ENCODE peak calls at places on chromosomes 7 and 10, in six cellular contexts. N is astrocyte, B is amniotic stem cell, D is MG63, T is GM10248, M is ovary. H is an unnamed sample.

GRCh38 chr10:124409696-124410095 is 9.0 kb downstream of the OAT start:
- DNase-seq in N (no peak), B (no peak), D (no peak), T (no peak), M (no peak), H (no peak)

GRCh38 chr10:77111611-77112550 is 525.7 kb downstream of the KCNMA1 start:
- DNase-seq in N (peak; percentile 95), B (peak; percentile 17), D (peak; percentile 14), T (peak; percentile 44), M (no peak), H (peak; percentile 87)

GRCh38 chr7:149778696-149779501 is 5.5 kb upstream of the ZNF467 start:
- DNase-seq in N (no peak), B (no peak), D (no peak), T (no peak), M (peak; percentile 21), H (no peak)

GRCh38 chr10:32253300-32253699 is 93.7 kb downstream of the EPC1 start:
- DNase-seq in N (no peak), B (no peak), D (peak; percentile 36), T (no peak), M (no peak), H (no peak)

GRCh38 chr7:92652536-92652935 is 62.3 kb upstream of the FAM133B start:
- DNase-seq in N (no peak), B (no peak), D (no peak), T (no peak), M (no peak), H (no peak)

GRCh38 chr10:95244152-95244551 is 46.7 kb downstream of the PDLIM1 start:
- DNase-seq in N (no peak), B (no peak), D (no peak), T (no peak), M (no peak), H (no peak)

GRCh38 chr7:116443101-116443523 is 56.4 kb upstream of the CAV2 start:
- DNase-seq in N (peak; percentile 97), B (peak; percentile 85), D (no peak), T (no peak), M (no peak), H (peak; percentile 97)

GRCh38 chr7:95304990-95305389 is 19.3 kb downstream of the PON1 start:
- DNase-seq in N (no peak), B (no peak), D (no peak), T (no peak), M (no peak), H (no peak)

GRCh38 chr7:100157334-100158228 is 942 bp downstream of the TRAPPC14 start:
- DNase-seq in N (peak; percentile 22), B (no peak), D (peak; percentile 45), T (peak; percentile 41), M (no peak), H (peak; percentile 64)

GRCh38 chr10:33542747-33543505 is 208.5 kb upstream of the NRP1 start:
- DNase-seq in N (peak; percentile 14), B (no peak), D (no peak), T (no peak), M (no peak), H (peak; percentile 36)

GRCh38 chr10:70193391-70193844 is 23.1 kb upstream of the SAR1A start:
- DNase-seq in N (no peak), B (no peak), D (peak; percentile 55), T (no peak), M (no peak), H (no peak)

GRCh38 chr7:78149787-78150186 is 351.2 kb downstream of the PHTF2 start:
- DNase-seq in N (peak; percentile 89), B (no peak), D (no peak), T (no peak), M (no peak), H (peak; percentile 85)

GRCh38 chr7:143407296-143408246 is 1.1 kb downstream of the EPHA1 start:
- DNase-seq in N (no peak), B (no peak), D (no peak), T (no peak), M (no peak), H (no peak)

GRCh38 chr10:103552856-103553742 is 59.6 kb downstream of the NEURL1 start:
- DNase-seq in N (no peak), B (no peak), D (no peak), T (no peak), M (no peak), H (no peak)

GRCh38 chr10:34995925-34996324 is 94.2 kb downstream of the CUL2 start:
- DNase-seq in N (no peak), B (no peak), D (no peak), T (no peak), M (no peak), H (no peak)

GRCh38 chr7:90648834-90649233 is 52.7 kb downstream of the CDK14 start:
- DNase-seq in N (no peak), B (no peak), D (no peak), T (no peak), M (no peak), H (no peak)

GRCh38 chr10:24866615-24867583 is 85.5 kb downstream of the PRTFDC1 start:
- DNase-seq in N (peak; percentile 88), B (no peak), D (peak; percentile 61), T (no peak), M (peak; percentile 52), H (peak; percentile 87)

GRCh38 chr10:60877066-60877776 is 66.8 kb downstream of the RHOBTB1 start:
- DNase-seq in N (no peak), B (no peak), D (no peak), T (no peak), M (no peak), H (no peak)

GRCh38 chr7:140673063-140673769 is 471 bp downstream of the ADCK2 start:
- DNase-seq in N (no peak), B (no peak), D (no peak), T (peak; percentile 66), M (peak; percentile 83), H (no peak)

GRCh38 chr7:101124376-101125056 is 2.4 kb upstream of the SERPINE1 start:
- DNase-seq in N (peak; percentile 92), B (peak; percentile 56), D (peak; percentile 63), T (no peak), M (no peak), H (peak; percentile 88)

GRCh38 chr7:79452495-79453265 is 787 bp downstream of the MAGI2 start:
- DNase-seq in N (peak; percentile 8), B (no peak), D (peak; percentile 24), T (peak; percentile 12), M (peak; percentile 63), H (peak; percentile 26)

GRCh38 chr10:30557884-30558283 is 71.7 kb downstream of the LYZL2 start:
- DNase-seq in N (peak; percentile 67), B (no peak), D (no peak), T (no peak), M (no peak), H (peak; percentile 47)

GRCh38 chr7:125061776-125062397 is 132.3 kb upstream of the POT1 start:
- DNase-seq in N (peak; percentile 56), B (no peak), D (peak; percentile 9), T (peak; percentile 10), M (no peak), H (peak; percentile 41)

GRCh38 chr7:98365863-98366561 is 34.9 kb downstream of the BAIAP2L1 start:
- DNase-seq in N (no peak), B (no peak), D (no peak), T (no peak), M (no peak), H (no peak)

GRCh38 chr10:103281753-103282152 is 4.8 kb downstream of the INA start:
- DNase-seq in N (no peak), B (no peak), D (no peak), T (no peak), M (no peak), H (peak; percentile 43)